ENCODE peak calls at places on chromosomes 6 and 20, in seven cellular contexts. D is cardiac muscle cell; W is aorta; L is CD8-positive, alpha-beta T cell; Q is SJSA1; A is neural progenitor cell; X is mesendoderm. F is an unnamed sample.
A peak's percentile ranks its signal among the peaks of the same experiment; 100 is the strongest.

GRCh38 chr6:157762636-157763035 is 60.4 kb upstream of the SNX9 start:
- DNase-seq in D (no peak), W (no peak), L (peak; percentile 45), Q (no peak), A (no peak), X (peak; percentile 55), F (no peak)

GRCh38 chr20:62531046-62531838 is 55.4 kb upstream of the GATA5 start:
- DNase-seq in D (no peak), W (no peak), L (no peak), Q (no peak), A (no peak), X (no peak), F (peak; percentile 65)

GRCh38 chr20:14925286-14925685 is 587.9 kb upstream of the FLRT3 start:
- DNase-seq in D (no peak), W (no peak), L (no peak), Q (no peak), A (no peak), X (no peak), F (no peak)

GRCh38 chr6:129893513-129894098 is 32.5 kb upstream of the TMEM244 start:
- DNase-seq in D (peak; percentile 54), W (no peak), L (no peak), Q (peak; percentile 12), A (no peak), X (peak; percentile 8), F (no peak)

GRCh38 chr6:84150680-84151079 is 76.8 kb downstream of the CEP162 start:
- DNase-seq in D (peak; percentile 42), W (no peak), L (no peak), Q (no peak), A (no peak), X (no peak), F (no peak)

GRCh38 chr20:37358366-37359150 is 12.6 kb downstream of the SRC start:
- DNase-seq in D (no peak), W (peak; percentile 83), L (no peak), Q (no peak), A (no peak), X (no peak), F (peak; percentile 39)

GRCh38 chr6:35092362-35093117 is 48.6 kb downstream of the TCP11 start:
- DNase-seq in D (peak; percentile 75), W (peak; percentile 85), L (no peak), Q (peak; percentile 88), A (no peak), X (no peak), F (no peak)

GRCh38 chr6:142302427-142303190 is 802 bp downstream of the ADGRG6 start:
- DNase-seq in D (no peak), W (no peak), L (no peak), Q (no peak), A (no peak), X (peak; percentile 34), F (no peak)

GRCh38 chr6:82072113-82072512 is 175.4 kb downstream of the IBTK start:
- DNase-seq in D (no peak), W (no peak), L (no peak), Q (no peak), A (no peak), X (no peak), F (no peak)

GRCh38 chr6:33690766-33691165 is 20.7 kb downstream of the UQCC2 start:
- DNase-seq in D (no peak), W (no peak), L (no peak), Q (no peak), A (no peak), X (no peak), F (no peak)
- H3K4me1 ChIP-seq in D (peaks cover 42% of the 10 kb centered on the region), W (no peaks in the 10 kb centered on the region), L (peaks cover 41% of the 10 kb centered on the region), Q (peaks cover 71% of the 10 kb centered on the region), A (peaks cover 3% of the 10 kb centered on the region), X (peaks cover 1% of the 10 kb centered on the region), F (peaks cover 32% of the 10 kb centered on the region)

DNA sequence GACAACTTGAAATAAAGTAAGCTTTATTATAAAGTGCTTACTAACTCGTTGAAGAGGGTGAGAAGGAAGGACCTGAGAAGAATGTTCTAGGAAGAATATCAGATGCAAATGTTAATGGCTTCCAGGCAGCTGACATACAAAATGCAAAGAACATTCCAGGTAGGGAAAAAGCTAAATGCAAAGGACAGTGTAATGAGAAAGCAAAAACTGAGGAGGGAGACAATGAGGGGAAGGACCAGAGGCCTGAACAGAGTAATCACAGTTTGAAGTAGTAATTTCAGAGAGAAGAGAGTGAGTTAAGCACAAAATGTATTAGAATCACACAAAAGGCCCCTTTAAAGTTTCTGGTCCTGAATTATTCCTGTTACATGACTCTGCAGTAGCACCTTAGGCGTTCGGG is 81.3 kb downstream of the HMGCLL1 start:
- DNase-seq in D (no peak), W (no peak), L (no peak), Q (no peak), A (no peak), X (peak; percentile 22), F (no peak)
- H3K4me3 ChIP-seq in D (no peak overlapping the region), W (no peak overlapping the region), L (no peak overlapping the region), Q (no peak overlapping the region), A (no peak overlapping the region), X (no peak overlapping the region), F (no peak overlapping the region)

GRCh38 chr6:3208775-3209113 is 18.7 kb downstream of the TUBB2B start:
- DNase-seq in D (no peak), W (no peak), L (no peak), Q (no peak), A (no peak), X (no peak), F (no peak)

GRCh38 chr6:3210024-3210610 is 17.3 kb downstream of the TUBB2B start:
- DNase-seq in D (no peak), W (no peak), L (no peak), Q (no peak), A (no peak), X (no peak), F (peak; percentile 27)

GRCh38 chr6:3211681-3212080 is 15.8 kb downstream of the TUBB2B start:
- DNase-seq in D (peak; percentile 34), W (peak; percentile 86), L (no peak), Q (no peak), A (no peak), X (peak; percentile 67), F (no peak)

GRCh38 chr6:3208096-3208774 is 19.2 kb downstream of the TUBB2B start:
- DNase-seq in D (peak; percentile 92), W (peak; percentile 91), L (no peak), Q (no peak), A (no peak), X (peak; percentile 63), F (no peak)

GRCh38 chr6:3209114-3210023 is 18.1 kb downstream of the TUBB2B start:
- DNase-seq in D (peak; percentile 93), W (no peak), L (no peak), Q (peak; percentile 82), A (peak; percentile 62), X (peak; percentile 99), F (no peak)
- H3K4me1 ChIP-seq in D (peaks cover 19% of the 10 kb centered on the region), W (peaks cover 2% of the 10 kb centered on the region), L (no peaks in the 10 kb centered on the region), Q (peaks cover 24% of the 10 kb centered on the region), A (peaks cover 17% of the 10 kb centered on the region), X (peaks cover 13% of the 10 kb centered on the region), F (peaks cover 3% of the 10 kb centered on the region)

GRCh38 chr6:17165383-17165782 is 63.5 kb downstream of the STMND1 start:
- DNase-seq in D (peak; percentile 50), W (no peak), L (no peak), Q (no peak), A (no peak), X (no peak), F (no peak)

GRCh38 chr6:17173071-17173470 is 71.2 kb downstream of the STMND1 start:
- DNase-seq in D (no peak), W (no peak), L (no peak), Q (no peak), A (no peak), X (no peak), F (no peak)

GRCh38 chr6:17169701-17170100 is 67.9 kb downstream of the STMND1 start:
- DNase-seq in D (no peak), W (no peak), L (no peak), Q (no peak), A (no peak), X (no peak), F (no peak)

GRCh38 chr6:17169291-17169690 is 67.4 kb downstream of the STMND1 start:
- DNase-seq in D (peak; percentile 21), W (no peak), L (no peak), Q (no peak), A (no peak), X (no peak), F (no peak)

GRCh38 chr6:17167327-17167979 is 65.6 kb downstream of the STMND1 start:
- DNase-seq in D (peak; percentile 57), W (no peak), L (no peak), Q (no peak), A (peak; percentile 76), X (peak; percentile 96), F (peak; percentile 45)
- H3K4me3 ChIP-seq in D (no peak overlapping the region), W (no peak overlapping the region), L (no peak overlapping the region), Q (no peak overlapping the region), A (no peak overlapping the region), X (no peak overlapping the region), F (no peak overlapping the region)

GRCh38 chr20:3765171-3765887 is 2.2 kb downstream of the ADISSP start:
- DNase-seq in D (no peak), W (no peak), L (no peak), Q (no peak), A (no peak), X (no peak), F (no peak)

GRCh38 chr20:3767434-3768341 is at the start of gene ADISSP:
- DNase-seq in D (peak; percentile 99), W (peak; percentile 100), L (peak; percentile 95), Q (peak; percentile 98), A (peak; percentile 99), X (peak; percentile 99), F (peak; percentile 99)

GRCh38 chr20:3766832-3767433 is 620 bp downstream of the ADISSP start:
- DNase-seq in D (no peak), W (no peak), L (peak; percentile 30), Q (no peak), A (peak; percentile 59), X (no peak), F (no peak)

GRCh38 chr20:3764659-3765058 is 2.9 kb downstream of the ADISSP start:
- DNase-seq in D (no peak), W (no peak), L (no peak), Q (no peak), A (no peak), X (no peak), F (no peak)

DNA sequence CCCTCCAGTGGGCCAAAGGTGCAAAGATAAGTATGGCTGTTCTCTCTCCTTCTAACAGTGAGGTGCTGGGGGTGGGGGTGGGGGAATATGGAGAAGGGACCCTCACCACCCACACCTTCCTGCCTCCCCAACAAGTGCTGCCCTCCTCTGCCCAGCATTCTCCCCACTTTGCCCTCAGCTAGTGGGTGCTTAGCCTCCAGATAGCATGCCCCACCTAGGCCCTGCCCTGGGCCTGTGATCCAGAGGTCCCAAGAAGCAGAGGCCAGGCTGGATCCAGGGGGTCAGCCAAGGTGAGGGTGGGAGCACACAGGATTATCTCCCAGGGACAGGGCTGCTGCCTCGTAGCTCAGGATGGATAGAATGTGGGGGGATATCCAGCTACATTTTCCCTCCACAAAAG is 1.2 kb downstream of the ADISSP start:
- DNase-seq in D (no peak), W (no peak), L (no peak), Q (no peak), A (no peak), X (no peak), F (no peak)
- H3K4me1 ChIP-seq in D (no peaks in the 10 kb centered on the region), W (no peaks in the 10 kb centered on the region), L (peaks cover 17% of the 10 kb centered on the region), Q (peaks cover 31% of the 10 kb centered on the region), A (peaks cover 20% of the 10 kb centered on the region), X (peaks cover 5% of the 10 kb centered on the region), F (peaks cover 30% of the 10 kb centered on the region)